ENCODE peak calls at places on chromosomes 16 and 17, in ten cellular contexts. One of them, this sample, is unnamed.

GRCh38 chr17:8831234-8831849 is 32.2 kb upstream of the MFSD6L start:
- DNase-seq in heart left ventricle: no peak
- DNase-seq in stomach: no peak
- DNase-seq in GM12892: no peak
- DNase-seq in thyroid gland: no peak
- DNase-seq in ovary: no peak
- DNase-seq in IMR-90: no peak
- DNase-seq in NB4: no peak
- DNase-seq in adrenal gland: no peak
- DNase-seq in tibial nerve: no peak
- DNase-seq in this sample: no peak

GRCh38 chr16:84699147-84699711 is 571 bp upstream of the USP10 start:
- DNase-seq in heart left ventricle: no peak
- DNase-seq in stomach: no peak
- DNase-seq in GM12892: no peak
- DNase-seq in thyroid gland: peak
- DNase-seq in ovary: no peak
- DNase-seq in IMR-90: no peak
- DNase-seq in NB4: peak
- DNase-seq in adrenal gland: peak
- DNase-seq in tibial nerve: no peak
- DNase-seq in this sample: no peak

GRCh38 chr16:73036074-73036826 is 11.7 kb downstream of the ZFHX3 start:
- DNase-seq in heart left ventricle: no peak
- DNase-seq in stomach: no peak
- DNase-seq in GM12892: no peak
- DNase-seq in thyroid gland: peak
- DNase-seq in ovary: no peak
- DNase-seq in IMR-90: no peak
- DNase-seq in NB4: no peak
- DNase-seq in adrenal gland: no peak
- DNase-seq in tibial nerve: no peak
- DNase-seq in this sample: no peak

GRCh38 chr17:75633484-75634375 is 496 bp downstream of the SMIM5 start:
- DNase-seq in heart left ventricle: peak
- DNase-seq in stomach: peak
- DNase-seq in GM12892: peak
- DNase-seq in thyroid gland: peak
- DNase-seq in ovary: peak
- DNase-seq in IMR-90: peak
- DNase-seq in NB4: peak
- DNase-seq in adrenal gland: peak
- DNase-seq in tibial nerve: peak
- DNase-seq in this sample: peak

GRCh38 chr16:85172465-85173071 is 60.3 kb upstream of the CIBAR2 start:
- DNase-seq in heart left ventricle: peak
- DNase-seq in stomach: no peak
- DNase-seq in GM12892: no peak
- DNase-seq in thyroid gland: peak
- DNase-seq in ovary: peak
- DNase-seq in IMR-90: peak
- DNase-seq in NB4: peak
- DNase-seq in adrenal gland: no peak
- DNase-seq in tibial nerve: no peak
- DNase-seq in this sample: peak

GRCh38 chr17:15343749-15344148 is 2.4 kb upstream of the TEKT3 start:
- DNase-seq in heart left ventricle: no peak
- DNase-seq in stomach: no peak
- DNase-seq in GM12892: no peak
- DNase-seq in thyroid gland: no peak
- DNase-seq in ovary: no peak
- DNase-seq in IMR-90: peak
- DNase-seq in NB4: no peak
- DNase-seq in adrenal gland: no peak
- DNase-seq in tibial nerve: no peak
- DNase-seq in this sample: peak

GRCh38 chr17:64938925-64939474 is 19.7 kb upstream of the LRRC37A3 start:
- DNase-seq in heart left ventricle: peak
- DNase-seq in stomach: peak
- DNase-seq in GM12892: peak
- DNase-seq in thyroid gland: peak
- DNase-seq in ovary: no peak
- DNase-seq in IMR-90: peak
- DNase-seq in NB4: peak
- DNase-seq in adrenal gland: peak
- DNase-seq in tibial nerve: peak
- DNase-seq in this sample: no peak

GRCh38 chr16:84059946-84060901 is 17.6 kb upstream of the SLC38A8 start:
- DNase-seq in heart left ventricle: no peak
- DNase-seq in stomach: no peak
- DNase-seq in GM12892: no peak
- DNase-seq in thyroid gland: no peak
- DNase-seq in ovary: no peak
- DNase-seq in IMR-90: no peak
- DNase-seq in NB4: no peak
- DNase-seq in adrenal gland: no peak
- DNase-seq in tibial nerve: no peak
- DNase-seq in this sample: no peak

GRCh38 chr17:17186551-17187505 is 19.3 kb downstream of the PLD6 start:
- DNase-seq in heart left ventricle: no peak
- DNase-seq in stomach: no peak
- DNase-seq in GM12892: no peak
- DNase-seq in thyroid gland: no peak
- DNase-seq in ovary: no peak
- DNase-seq in IMR-90: no peak
- DNase-seq in NB4: no peak
- DNase-seq in adrenal gland: no peak
- DNase-seq in tibial nerve: no peak
- DNase-seq in this sample: no peak

GRCh38 chr17:27318633-27319032 is 24.7 kb downstream of the WSB1 start:
- DNase-seq in heart left ventricle: no peak
- DNase-seq in stomach: no peak
- DNase-seq in GM12892: no peak
- DNase-seq in thyroid gland: no peak
- DNase-seq in ovary: no peak
- DNase-seq in IMR-90: no peak
- DNase-seq in NB4: no peak
- DNase-seq in adrenal gland: no peak
- DNase-seq in tibial nerve: no peak
- DNase-seq in this sample: no peak

GRCh38 chr16:52077656-52078055 is 469.3 kb downstream of the TOX3 start:
- DNase-seq in heart left ventricle: no peak
- DNase-seq in stomach: no peak
- DNase-seq in GM12892: no peak
- DNase-seq in thyroid gland: no peak
- DNase-seq in ovary: no peak
- DNase-seq in IMR-90: no peak
- DNase-seq in NB4: no peak
- DNase-seq in adrenal gland: no peak
- DNase-seq in tibial nerve: no peak
- DNase-seq in this sample: no peak

GRCh38 chr16:50336884-50337283 is 31.9 kb downstream of the BRD7 start:
- DNase-seq in heart left ventricle: no peak
- DNase-seq in stomach: no peak
- DNase-seq in GM12892: no peak
- DNase-seq in thyroid gland: no peak
- DNase-seq in ovary: no peak
- DNase-seq in IMR-90: no peak
- DNase-seq in NB4: no peak
- DNase-seq in adrenal gland: no peak
- DNase-seq in tibial nerve: no peak
- DNase-seq in this sample: no peak

GRCh38 chr17:21452377-21453143 is 76.4 kb downstream of the KCNJ12 start:
- DNase-seq in heart left ventricle: peak
- DNase-seq in stomach: peak
- DNase-seq in GM12892: no peak
- DNase-seq in thyroid gland: peak
- DNase-seq in ovary: peak
- DNase-seq in IMR-90: peak
- DNase-seq in NB4: peak
- DNase-seq in adrenal gland: peak
- DNase-seq in tibial nerve: peak
- DNase-seq in this sample: no peak

GRCh38 chr17:39144414-39144813 is 7.0 kb downstream of the PLXDC1 start:
- DNase-seq in heart left ventricle: peak
- DNase-seq in stomach: peak
- DNase-seq in GM12892: no peak
- DNase-seq in thyroid gland: peak
- DNase-seq in ovary: peak
- DNase-seq in IMR-90: peak
- DNase-seq in NB4: no peak
- DNase-seq in adrenal gland: peak
- DNase-seq in tibial nerve: peak
- DNase-seq in this sample: no peak

GRCh38 chr17:31877911-31878702 is 19.1 kb upstream of the COPRS start:
- DNase-seq in heart left ventricle: no peak
- DNase-seq in stomach: no peak
- DNase-seq in GM12892: no peak
- DNase-seq in thyroid gland: peak
- DNase-seq in ovary: no peak
- DNase-seq in IMR-90: peak
- DNase-seq in NB4: no peak
- DNase-seq in adrenal gland: no peak
- DNase-seq in tibial nerve: no peak
- DNase-seq in this sample: peak

GRCh38 chr17:9806709-9807108 is 15.2 kb downstream of the GSG1L2 start:
- DNase-seq in heart left ventricle: no peak
- DNase-seq in stomach: no peak
- DNase-seq in GM12892: no peak
- DNase-seq in thyroid gland: no peak
- DNase-seq in ovary: no peak
- DNase-seq in IMR-90: no peak
- DNase-seq in NB4: no peak
- DNase-seq in adrenal gland: no peak
- DNase-seq in tibial nerve: no peak
- DNase-seq in this sample: no peak

GRCh38 chr17:74282587-74283370 is 8.7 kb downstream of the DNAI2 start:
- DNase-seq in heart left ventricle: no peak
- DNase-seq in stomach: no peak
- DNase-seq in GM12892: no peak
- DNase-seq in thyroid gland: no peak
- DNase-seq in ovary: no peak
- DNase-seq in IMR-90: no peak
- DNase-seq in NB4: peak
- DNase-seq in adrenal gland: no peak
- DNase-seq in tibial nerve: no peak
- DNase-seq in this sample: no peak
- TF ChIP-seq POLR2A in heart left ventricle: no peak
- TF ChIP-seq POLR2A in stomach: no peak
- TF ChIP-seq POLR2A in GM12892: no peak
- TF ChIP-seq POLR2A in thyroid gland: no peak
- TF ChIP-seq POLR2A in ovary: no peak
- TF ChIP-seq POLR2A in IMR-90: no peak
- TF ChIP-seq POLR2A in NB4: no peak
- TF ChIP-seq POLR2A in adrenal gland: peak
- TF ChIP-seq POLR2A in tibial nerve: no peak
- TF ChIP-seq POLR2A in this sample: no peak

DNA sequence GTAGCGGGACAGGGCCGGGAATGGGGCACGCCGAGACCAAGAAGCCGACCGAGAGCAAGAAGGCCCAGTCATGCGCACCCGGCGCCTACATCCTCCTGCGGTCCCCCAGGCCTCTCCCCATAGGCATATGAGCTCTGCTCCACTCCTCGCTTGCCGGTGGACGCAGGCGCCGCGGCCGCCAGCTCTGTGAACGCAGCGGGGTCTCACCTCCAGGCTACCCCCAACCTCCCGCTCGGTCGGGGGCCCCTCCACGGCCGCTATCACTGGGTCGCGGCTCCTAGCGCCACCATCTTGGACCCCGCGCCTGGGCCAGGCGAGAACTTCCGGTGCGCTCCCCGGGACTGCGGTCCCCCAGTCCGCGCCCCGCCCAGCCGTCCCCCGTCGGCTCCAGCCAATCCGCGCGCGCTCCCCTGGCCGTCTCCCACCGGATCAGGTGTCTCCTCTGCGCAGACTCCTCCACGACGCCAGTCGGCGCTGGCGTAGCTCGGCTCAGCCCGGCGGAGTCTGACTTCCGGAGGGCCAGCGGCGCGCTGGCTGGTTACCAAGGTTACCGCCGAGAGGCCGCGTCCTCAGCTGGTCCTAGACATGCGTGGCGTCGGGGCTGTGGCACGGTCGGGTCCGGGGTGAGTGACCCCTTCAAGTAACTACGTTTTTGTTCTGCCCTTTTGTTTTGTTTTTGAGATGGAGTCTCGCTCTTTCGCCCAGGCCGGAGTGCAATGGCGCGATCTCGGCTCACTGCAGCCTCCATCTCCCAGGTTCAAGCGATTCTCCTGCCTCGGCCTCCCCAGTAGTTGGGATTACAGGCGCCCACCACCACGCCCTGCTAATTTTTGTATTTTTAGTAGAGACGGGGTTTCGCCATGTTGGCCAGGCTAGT is at the start of gene ZNF594:
- DNase-seq in heart left ventricle: peak
- DNase-seq in stomach: peak
- DNase-seq in GM12892: peak
- DNase-seq in thyroid gland: peak
- DNase-seq in ovary: peak
- DNase-seq in IMR-90: peak
- DNase-seq in NB4: peak
- DNase-seq in adrenal gland: peak
- DNase-seq in tibial nerve: peak
- DNase-seq in this sample: peak
- TF ChIP-seq POLR2A in heart left ventricle: peak
- TF ChIP-seq POLR2A in stomach: no peak
- TF ChIP-seq POLR2A in GM12892: peak
- TF ChIP-seq POLR2A in thyroid gland: no peak
- TF ChIP-seq POLR2A in ovary: peak
- TF ChIP-seq POLR2A in IMR-90: peak
- TF ChIP-seq POLR2A in NB4: peak
- TF ChIP-seq POLR2A in adrenal gland: peak
- TF ChIP-seq POLR2A in tibial nerve: peak
- TF ChIP-seq POLR2A in this sample: peak

DNA sequence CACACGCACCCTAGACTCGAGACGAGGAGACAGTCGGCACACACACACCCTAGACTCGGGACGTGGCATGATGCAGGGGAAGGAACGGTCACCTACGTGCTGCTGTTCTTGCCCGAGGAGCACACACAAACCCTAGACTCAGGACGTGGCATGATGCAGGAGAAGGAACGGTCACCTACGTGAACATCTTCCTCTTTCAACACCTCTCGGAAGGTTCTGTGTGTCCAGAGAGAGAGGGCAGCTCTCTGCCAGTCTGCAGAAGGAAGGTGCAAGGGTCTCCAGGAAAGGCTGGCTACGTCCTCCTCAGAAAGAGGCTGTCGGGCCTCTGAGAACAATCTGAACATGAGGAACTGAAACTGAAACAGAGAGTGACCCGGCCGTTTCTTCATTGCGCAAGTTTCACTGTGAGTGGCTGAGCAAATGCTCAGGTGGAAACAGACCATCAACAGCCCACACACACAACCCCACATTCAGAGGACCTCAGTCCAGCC is 43.4 kb downstream of the ZNF276 start:
- DNase-seq in heart left ventricle: peak
- DNase-seq in stomach: peak
- DNase-seq in GM12892: peak
- DNase-seq in thyroid gland: peak
- DNase-seq in ovary: no peak
- DNase-seq in IMR-90: no peak
- DNase-seq in NB4: peak
- DNase-seq in adrenal gland: peak
- DNase-seq in tibial nerve: peak
- DNase-seq in this sample: no peak
- TF ChIP-seq POLR2A in heart left ventricle: no peak
- TF ChIP-seq POLR2A in stomach: no peak
- TF ChIP-seq POLR2A in GM12892: peak
- TF ChIP-seq POLR2A in thyroid gland: no peak
- TF ChIP-seq POLR2A in ovary: no peak
- TF ChIP-seq POLR2A in IMR-90: no peak
- TF ChIP-seq POLR2A in NB4: peak
- TF ChIP-seq POLR2A in adrenal gland: no peak
- TF ChIP-seq POLR2A in tibial nerve: no peak
- TF ChIP-seq POLR2A in this sample: no peak

GRCh38 chr16:88798073-88798472 is 5.5 kb upstream of the CDT1 start:
- DNase-seq in heart left ventricle: no peak
- DNase-seq in stomach: no peak
- DNase-seq in GM12892: no peak
- DNase-seq in thyroid gland: no peak
- DNase-seq in ovary: no peak
- DNase-seq in IMR-90: no peak
- DNase-seq in NB4: no peak
- DNase-seq in adrenal gland: no peak
- DNase-seq in tibial nerve: no peak
- DNase-seq in this sample: no peak
- TF ChIP-seq POLR2A in heart left ventricle: no peak
- TF ChIP-seq POLR2A in stomach: no peak
- TF ChIP-seq POLR2A in GM12892: no peak
- TF ChIP-seq POLR2A in thyroid gland: no peak
- TF ChIP-seq POLR2A in ovary: no peak
- TF ChIP-seq POLR2A in IMR-90: no peak
- TF ChIP-seq POLR2A in NB4: no peak
- TF ChIP-seq POLR2A in adrenal gland: no peak
- TF ChIP-seq POLR2A in tibial nerve: no peak
- TF ChIP-seq POLR2A in this sample: no peak

This sample was measured in H54.